ENCODE peak calls at places on chromosomes 1 and 21, in eight cellular contexts. E, P, K, I, J, M, H and S are unnamed samples.

GRCh38 chr1:199113265-199113869 is 474.5 kb downstream of the PTPRC start:
- DNase-seq in E (no peak), P (peak), K (no peak), I (peak), J (peak), M (no peak), H (peak), S (peak)

GRCh38 chr1:3921786-3922185 is 21.7 kb upstream of the C1orf174 start:
- DNase-seq in E (no peak), P (no peak), K (no peak), I (no peak), J (no peak), M (no peak), H (no peak), S (no peak)

GRCh38 chr1:115469703-115470476 is 131.8 kb upstream of the NGF start:
- DNase-seq in E (peak), P (peak), K (no peak), I (no peak), J (peak), M (peak), H (no peak), S (no peak)

GRCh38 chr1:238900334-238900865 is 486.0 kb upstream of the CHRM3 start:
- DNase-seq in E (no peak), P (no peak), K (no peak), I (no peak), J (no peak), M (no peak), H (no peak), S (no peak)

GRCh38 chr1:172826096-172826741 is 167.3 kb downstream of the FASLG start:
- DNase-seq in E (no peak), P (peak), K (peak), I (no peak), J (peak), M (no peak), H (no peak), S (no peak)

GRCh38 chr1:51088474-51088873 is 13.6 kb upstream of the C1orf185 start:
- DNase-seq in E (no peak), P (peak), K (no peak), I (no peak), J (no peak), M (no peak), H (no peak), S (no peak)

GRCh38 chr1:57089221-57089620 is 123.4 kb upstream of the C8B start:
- DNase-seq in E (no peak), P (no peak), K (no peak), I (no peak), J (no peak), M (no peak), H (no peak), S (no peak)

GRCh38 chr21:44696572-44696971 is 400 bp upstream of the KRTAP10-12 start:
- DNase-seq in E (no peak), P (no peak), K (no peak), I (no peak), J (no peak), M (no peak), H (no peak), S (no peak)

GRCh38 chr1:37354876-37355275 is 119.5 kb upstream of the ZC3H12A start:
- DNase-seq in E (no peak), P (no peak), K (no peak), I (no peak), J (no peak), M (no peak), H (no peak), S (no peak)

GRCh38 chr1:179300112-179300511 is 6.5 kb downstream of the SOAT1 start:
- DNase-seq in E (no peak), P (no peak), K (no peak), I (no peak), J (no peak), M (no peak), H (no peak), S (no peak)

GRCh38 chr1:201786824-201787223 is 42.1 kb upstream of the IPO9 start:
- DNase-seq in E (no peak), P (no peak), K (no peak), I (no peak), J (no peak), M (no peak), H (peak), S (no peak)

GRCh38 chr1:192489748-192490147 is 85.8 kb upstream of the RGS1 start:
- DNase-seq in E (peak), P (peak), K (peak), I (no peak), J (peak), M (no peak), H (peak), S (no peak)

GRCh38 chr1:40717065-40717464 is 25.6 kb downstream of the NFYC start:
- DNase-seq in E (no peak), P (no peak), K (no peak), I (no peak), J (no peak), M (no peak), H (no peak), S (no peak)

GRCh38 chr1:197200468-197200899 is 54.0 kb upstream of the ASPM start:
- DNase-seq in E (no peak), P (peak), K (no peak), I (no peak), J (peak), M (no peak), H (peak), S (no peak)

GRCh38 chr1:14913475-14914155 is 239.9 kb upstream of the TMEM51 start:
- DNase-seq in E (no peak), P (no peak), K (no peak), I (no peak), J (no peak), M (peak), H (no peak), S (no peak)

GRCh38 chr1:109838838-109839240 is 71.8 kb upstream of the CSF1 start:
- DNase-seq in E (no peak), P (peak), K (no peak), I (no peak), J (peak), M (no peak), H (no peak), S (no peak)

GRCh38 chr1:14724234-14724633 is 125.7 kb downstream of the KAZN start:
- DNase-seq in E (no peak), P (peak), K (no peak), I (no peak), J (no peak), M (no peak), H (no peak), S (no peak)

GRCh38 chr21:33286600-33287456 is 20.7 kb downstream of the IL10RB start:
- DNase-seq in E (peak), P (peak), K (no peak), I (no peak), J (peak), M (no peak), H (peak), S (no peak)

GRCh38 chr1:47647327-47647845 is 209.5 kb downstream of the FOXD2 start:
- DNase-seq in E (no peak), P (no peak), K (no peak), I (no peak), J (no peak), M (no peak), H (no peak), S (no peak)

GRCh38 chr1:208496467-208497371 is 252.5 kb upstream of the PLXNA2 start:
- DNase-seq in E (no peak), P (no peak), K (no peak), I (no peak), J (no peak), M (peak), H (no peak), S (no peak)

GRCh38 chr1:51336004-51336403 is 5.6 kb upstream of the TTC39A start:
- DNase-seq in E (no peak), P (no peak), K (no peak), I (no peak), J (no peak), M (no peak), H (no peak), S (no peak)

DNA sequence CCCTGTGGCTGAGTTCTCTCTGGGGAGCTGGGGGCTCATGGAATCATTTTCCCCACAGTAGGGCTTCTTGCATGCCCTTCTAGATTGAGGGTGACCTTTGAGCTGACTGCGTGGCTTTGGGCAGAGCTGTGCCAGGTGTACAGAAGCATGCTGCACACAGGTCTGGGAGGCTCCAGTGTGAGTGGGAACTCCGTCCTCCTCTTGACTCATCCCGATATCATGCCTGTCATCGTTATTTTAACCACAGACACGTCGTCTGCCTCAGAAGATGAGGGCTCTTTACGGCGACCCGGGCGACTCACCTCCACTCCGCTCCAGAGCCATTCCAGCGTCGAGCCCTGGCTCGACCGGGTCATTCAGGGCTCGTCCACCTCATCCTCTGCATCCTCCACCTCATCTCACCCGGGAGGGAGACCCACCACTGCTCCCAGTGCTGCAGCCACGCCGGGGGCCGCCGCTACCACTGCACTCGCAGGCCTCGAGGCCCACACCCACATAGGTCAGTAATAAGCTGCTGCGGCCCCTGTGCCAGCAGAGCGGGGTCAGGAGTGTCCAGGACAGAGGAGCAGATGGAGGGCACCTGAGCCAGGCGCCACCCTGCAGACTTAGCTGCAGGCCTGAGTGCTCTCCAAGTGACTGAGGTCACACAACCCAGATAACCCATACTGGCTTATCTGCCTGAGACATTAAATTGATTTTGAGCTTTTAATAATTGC is 39.8 kb downstream of the DIP2A start:
- DNase-seq in E (no peak), P (peak), K (no peak), I (no peak), J (peak), M (no peak), H (no peak), S (no peak)
- H3K4me3 ChIP-seq in E (no peak), P (no peak), K (no peak), I (no peak), J (no peak), M (no peak), H (no peak), S (no peak)

GRCh38 chr1:89939059-89939570 is 55.8 kb upstream of the ZNF326 start:
- DNase-seq in E (no peak), P (no peak), K (no peak), I (no peak), J (no peak), M (no peak), H (no peak), S (no peak)
- H3K27ac ChIP-seq in E (peak), P (no peak), K (no peak), I (no peak), J (no peak), M (no peak), H (no peak), S (no peak)

DNA sequence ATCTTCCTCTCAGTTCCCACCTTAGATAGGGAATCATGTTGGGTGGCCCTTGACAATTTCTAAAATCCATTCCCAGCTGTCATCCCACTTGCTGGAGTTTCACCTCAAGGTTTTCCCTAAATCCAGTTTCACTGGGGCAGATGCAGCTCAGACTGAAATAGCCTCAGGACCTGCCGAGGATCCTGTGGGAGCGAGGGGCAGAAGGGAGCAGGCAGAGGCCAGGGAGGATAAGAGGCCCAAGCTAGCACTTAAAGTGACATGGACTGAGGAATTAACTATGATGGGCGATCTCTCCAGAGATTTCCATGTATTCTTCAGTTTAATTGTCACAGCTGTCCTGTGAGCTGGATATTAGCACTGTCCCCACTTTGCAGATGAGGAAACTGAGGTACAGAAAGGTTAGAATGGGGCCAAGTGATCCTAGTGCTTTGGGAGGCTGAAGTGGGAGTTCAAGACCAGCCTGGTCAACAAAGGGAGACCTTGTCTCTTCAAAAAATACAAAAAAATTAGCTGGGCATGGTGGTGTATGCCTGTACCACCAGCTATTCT is 2.7 kb downstream of the NBL1 start:
- DNase-seq in E (peak), P (no peak), K (no peak), I (no peak), J (no peak), M (no peak), H (no peak), S (no peak)
- H3K4me3 ChIP-seq in E (peak), P (no peak), K (peak), I (no peak), J (no peak), M (no peak), H (no peak), S (no peak)

GRCh38 chr1:58340156-58340555 is 206.4 kb downstream of the OMA1 start:
- DNase-seq in E (no peak), P (no peak), K (no peak), I (no peak), J (no peak), M (no peak), H (no peak), S (no peak)
- H3K27ac ChIP-seq in E (no peak), P (no peak), K (no peak), I (no peak), J (no peak), M (no peak), H (no peak), S (no peak)

GRCh38 chr1:220888665-220888986 is 9.4 kb downstream of the HLX start:
- DNase-seq in E (no peak), P (no peak), K (no peak), I (no peak), J (no peak), M (no peak), H (no peak), S (no peak)
- H3K4me3 ChIP-seq in E (no peak), P (no peak), K (no peak), I (no peak), J (no peak), M (no peak), H (no peak), S (no peak)

GRCh38 chr1:147654511-147654910 is 15.8 kb downstream of the ACP6 start:
- DNase-seq in E (no peak), P (no peak), K (no peak), I (no peak), J (no peak), M (no peak), H (no peak), S (no peak)

GRCh38 chr1:147643974-147644373 is 26.4 kb downstream of the ACP6 start:
- DNase-seq in E (no peak), P (no peak), K (no peak), I (no peak), J (no peak), M (no peak), H (no peak), S (no peak)

GRCh38 chr1:147651466-147651865 is 18.9 kb downstream of the ACP6 start:
- DNase-seq in E (no peak), P (no peak), K (no peak), I (no peak), J (no peak), M (no peak), H (no peak), S (no peak)

GRCh38 chr1:147647796-147648633 is 22.3 kb downstream of the ACP6 start:
- DNase-seq in E (no peak), P (no peak), K (no peak), I (peak), J (no peak), M (no peak), H (no peak), S (peak)

DNA sequence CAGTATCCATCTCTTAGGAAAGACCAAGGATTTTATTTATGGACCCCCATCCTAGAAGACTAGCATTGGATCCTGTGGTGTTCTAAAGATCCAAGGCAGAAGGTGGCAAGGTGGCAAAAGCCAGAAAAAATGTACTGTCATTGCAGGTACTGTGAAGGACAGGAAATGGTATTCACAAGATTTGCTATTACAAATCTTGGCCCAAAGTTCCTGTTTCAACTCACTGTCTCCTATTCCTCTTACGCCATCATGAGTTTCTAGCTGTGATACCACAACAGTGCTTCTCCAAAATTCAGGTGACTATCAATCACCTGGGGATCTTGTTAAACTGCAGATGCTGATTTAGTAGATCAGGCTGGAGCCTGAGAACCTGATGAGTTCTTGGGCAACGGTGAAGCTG is 21.4 kb downstream of the ACP6 start:
- DNase-seq in E (no peak), P (no peak), K (no peak), I (no peak), J (no peak), M (no peak), H (no peak), S (no peak)
- H3K27ac ChIP-seq in E (no peak), P (no peak), K (no peak), I (no peak), J (no peak), M (no peak), H (no peak), S (peak)

GRCh38 chr1:92961131-92961895 is at the start of gene DIPK1A:
- DNase-seq in E (peak), P (peak), K (no peak), I (peak), J (peak), M (no peak), H (peak), S (peak)

GRCh38 chr1:92968138-92969032 is 7.1 kb upstream of the DIPK1A start:
- DNase-seq in E (no peak), P (peak), K (no peak), I (no peak), J (no peak), M (no peak), H (no peak), S (no peak)

GRCh38 chr1:92960395-92961130 is 699 bp downstream of the DIPK1A start:
- DNase-seq in E (peak), P (peak), K (peak), I (peak), J (peak), M (no peak), H (peak), S (peak)

GRCh38 chr1:92961896-92962752 is 862 bp upstream of the DIPK1A start:
- DNase-seq in E (peak), P (peak), K (no peak), I (peak), J (peak), M (peak), H (peak), S (peak)

DNA sequence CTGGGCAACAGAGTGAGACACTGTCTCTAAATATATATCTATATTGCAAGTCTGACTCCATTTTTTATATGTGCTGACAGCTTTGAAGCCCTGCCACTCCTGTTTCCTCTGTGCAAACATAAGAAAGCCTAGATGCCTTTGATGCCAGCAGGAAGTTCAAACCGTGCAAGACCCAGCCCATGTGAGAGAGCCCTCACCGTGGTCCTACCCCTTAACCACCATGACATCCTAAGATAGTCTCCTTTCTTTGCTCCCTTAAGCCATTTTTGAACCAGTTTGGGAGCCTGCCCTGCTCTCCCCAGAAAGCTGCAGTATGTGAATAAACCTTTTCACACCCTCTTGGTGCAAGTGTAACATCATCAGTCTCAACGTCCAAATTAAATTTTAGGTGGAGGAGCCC is 3.7 kb upstream of the DIPK1A start:
- DNase-seq in E (no peak), P (no peak), K (no peak), I (peak), J (no peak), M (no peak), H (no peak), S (peak)
- H3K4me3 ChIP-seq in E (no peak), P (no peak), K (no peak), I (no peak), J (no peak), M (no peak), H (no peak), S (no peak)

DNA sequence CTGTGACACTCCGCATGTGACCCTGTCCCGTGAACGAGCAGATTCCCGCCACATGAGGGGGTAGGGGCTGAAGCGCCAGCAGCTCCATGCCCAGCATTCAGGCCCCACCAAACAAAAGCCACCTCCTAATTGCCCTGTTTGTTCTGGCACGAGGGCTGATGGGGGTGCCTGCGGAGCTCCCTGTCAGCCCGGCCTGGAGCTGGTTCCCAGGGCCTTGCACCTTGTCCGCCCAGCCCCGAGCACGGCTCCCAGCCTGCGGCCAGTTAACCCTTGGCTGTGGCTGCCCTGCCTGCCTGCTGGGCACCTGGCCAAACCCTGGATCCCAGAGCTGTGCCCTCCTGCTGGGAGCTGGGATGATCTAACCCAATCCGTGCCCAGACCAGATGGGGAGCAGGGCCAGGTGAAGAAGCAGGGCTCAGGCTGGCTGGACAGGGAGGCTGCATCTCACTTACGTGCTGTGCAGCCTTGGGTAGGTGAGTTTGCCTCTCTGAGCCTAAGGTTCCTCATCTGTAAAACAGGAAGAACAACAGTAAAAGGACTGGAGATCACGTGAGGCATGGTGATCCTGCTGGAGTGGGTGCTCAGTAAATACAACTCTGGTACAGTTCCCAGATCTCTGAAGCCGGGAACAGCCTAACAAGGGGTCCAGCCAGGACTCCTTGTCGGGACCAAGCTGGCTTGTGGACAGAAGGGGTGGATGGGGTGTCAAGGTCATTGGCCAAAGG is 110.9 kb upstream of the IFFO2 start:
- DNase-seq in E (peak), P (peak), K (no peak), I (no peak), J (no peak), M (no peak), H (no peak), S (no peak)
- H3K27ac ChIP-seq in E (no peak), P (peak), K (peak), I (no peak), J (no peak), M (no peak), H (no peak), S (no peak)